ENCODE peak calls at places on chromosome 11, in six cellular contexts. S is SK-N-SH; F is activated CD8-positive, alpha-beta T cell treated with anti-CD3 and anti-CD28 coated beads for 36 hours; M is lung; X is activated CD8-positive, alpha-beta memory T cell treated with anti-CD3 and anti-CD28 coated beads, Interleukin-2, amount 10 ng/mL, durations not matched to agents 7 days and 5 days; B is Ammon's horn. U is an unnamed sample.

GRCh38 chr11:46247090-46247489 is 30.4 kb upstream of the CREB3L1 start:
- DNase-seq in S (no peak), F (no peak), M (no peak), X (no peak), B (no peak), U (no peak)

GRCh38 chr11:93652161-93652597 is 9.3 kb upstream of the CEP295 start:
- DNase-seq in S (peak), F (no peak), M (peak), X (no peak), B (peak), U (no peak)

GRCh38 chr11:74185695-74186094 is 14.6 kb downstream of the PPME1 start:
- DNase-seq in S (no peak), F (no peak), M (no peak), X (no peak), B (no peak), U (no peak)

GRCh38 chr11:61739966-61740365 is 12.5 kb upstream of the MYRF start:
- DNase-seq in S (no peak), F (no peak), M (no peak), X (no peak), B (no peak), U (no peak)

GRCh38 chr11:121161349-121161917 is 60.4 kb downstream of the TECTA start:
- DNase-seq in S (no peak), F (no peak), M (no peak), X (no peak), B (no peak), U (no peak)

GRCh38 chr11:73995247-73995646 is 12.6 kb upstream of the UCP2 start:
- DNase-seq in S (no peak), F (no peak), M (no peak), X (no peak), B (no peak), U (no peak)

GRCh38 chr11:2933376-2934056 is 4.3 kb upstream of the PHLDA2 start:
- DNase-seq in S (peak), F (peak), M (peak), X (peak), B (peak), U (no peak)

GRCh38 chr11:62857541-62857982 is 18.2 kb upstream of the WDR74 start:
- DNase-seq in S (no peak), F (no peak), M (no peak), X (no peak), B (no peak), U (no peak)

GRCh38 chr11:118439656-118440055 is 3.4 kb downstream of the KMT2A start:
- DNase-seq in S (no peak), F (no peak), M (no peak), X (no peak), B (no peak), U (no peak)

GRCh38 chr11:69000831-69001245 is 12.2 kb downstream of the MRGPRF start:
- DNase-seq in S (peak), F (no peak), M (no peak), X (no peak), B (peak), U (no peak)

GRCh38 chr11:64850979-64851567 is 6.6 kb upstream of the CDC42BPG start:
- DNase-seq in S (no peak), F (peak), M (no peak), X (peak), B (no peak), U (no peak)

GRCh38 chr11:26858098-26858497 is 135.8 kb upstream of the FIBIN start:
- DNase-seq in S (no peak), F (no peak), M (no peak), X (no peak), B (no peak), U (no peak)

GRCh38 chr11:113082501-113082900 is 121.3 kb downstream of the NCAM1 start:
- DNase-seq in S (no peak), F (no peak), M (no peak), X (no peak), B (no peak), U (no peak)

GRCh38 chr11:2109541-2110019 is 29.6 kb downstream of the IGF2 start:
- DNase-seq in S (peak), F (no peak), M (no peak), X (no peak), B (no peak), U (no peak)

GRCh38 chr11:95262994-95263764 is 32.2 kb upstream of the SESN3 start:
- DNase-seq in S (no peak), F (no peak), M (no peak), X (peak), B (no peak), U (no peak)

GRCh38 chr11:133927690-133928627 is 28.8 kb downstream of the IGSF9B start:
- DNase-seq in S (peak), F (peak), M (peak), X (peak), B (peak), U (peak)

GRCh38 chr11:71076525-71077304 is 175.7 kb downstream of the SHANK2 start:
- DNase-seq in S (no peak), F (no peak), M (no peak), X (no peak), B (no peak), U (no peak)

GRCh38 chr11:85118151-85118550 is 509.0 kb downstream of the DLG2 start:
- DNase-seq in S (no peak), F (no peak), M (no peak), X (no peak), B (no peak), U (no peak)

GRCh38 chr11:67277231-67277961 is 11.1 kb downstream of the GRK2 start:
- DNase-seq in S (no peak), F (peak), M (peak), X (peak), B (peak), U (peak)

GRCh38 chr11:134684576-134684975 is 272.5 kb upstream of the B3GAT1 start:
- DNase-seq in S (no peak), F (no peak), M (no peak), X (no peak), B (no peak), U (no peak)

GRCh38 chr11:63719987-63720386 is 38.7 kb downstream of the RTN3 start:
- DNase-seq in S (no peak), F (no peak), M (no peak), X (no peak), B (peak), U (no peak)

GRCh38 chr11:57599381-57599780 is 1.9 kb downstream of the SERPING1 start:
- DNase-seq in S (no peak), F (no peak), M (no peak), X (no peak), B (no peak), U (no peak)

GRCh38 chr11:113457784-113458183 is 17.4 kb downstream of the DRD2 start:
- DNase-seq in S (peak), F (no peak), M (no peak), X (no peak), B (no peak), U (no peak)

GRCh38 chr11:62974848-62975522 is 9.8 kb downstream of the SLC22A6 start:
- DNase-seq in S (peak), F (peak), M (no peak), X (no peak), B (no peak), U (peak)

GRCh38 chr11:46290598-46291309 is 13.3 kb downstream of the CREB3L1 start:
- DNase-seq in S (peak), F (no peak), M (peak), X (no peak), B (no peak), U (peak)

GRCh38 chr11:69823641-69824285 is 4.5 kb upstream of the FGF3 start:
- DNase-seq in S (no peak), F (no peak), M (no peak), X (no peak), B (no peak), U (no peak)

GRCh38 chr11:123588863-123589262 is 65.6 kb downstream of the SCN3B start:
- DNase-seq in S (no peak), F (no peak), M (no peak), X (no peak), B (no peak), U (no peak)

GRCh38 chr11:57087966-57088365 is 93.8 kb upstream of the LRRC55 start:
- DNase-seq in S (no peak), F (no peak), M (no peak), X (no peak), B (no peak), U (no peak)

GRCh38 chr11:6686006-6686405 is 2.9 kb upstream of the MRPL17 start:
- DNase-seq in S (no peak), F (no peak), M (no peak), X (no peak), B (no peak), U (no peak)

GRCh38 chr11:60761436-60762190 is 4.9 kb downstream of the MS4A15 start:
- DNase-seq in S (no peak), F (no peak), M (no peak), X (no peak), B (no peak), U (no peak)

GRCh38 chr11:35367491-35367890 is 51.9 kb downstream of the SLC1A2 start:
- DNase-seq in S (no peak), F (no peak), M (no peak), X (no peak), B (no peak), U (no peak)

GRCh38 chr11:75814369-75814685 is 683 bp upstream of the UVRAG start:
- DNase-seq in S (no peak), F (no peak), M (no peak), X (no peak), B (no peak), U (peak)

GRCh38 chr11:62882428-62882742 is 1.7 kb downstream of the SLC3A2 start:
- DNase-seq in S (no peak), F (peak), M (no peak), X (no peak), B (no peak), U (no peak)

GRCh38 chr11:102762414-102762813 is 18.0 kb downstream of the MMP10 start:
- DNase-seq in S (no peak), F (no peak), M (no peak), X (no peak), B (no peak), U (no peak)

GRCh38 chr11:16917941-16918340 is 96.3 kb downstream of the PLEKHA7 start:
- DNase-seq in S (no peak), F (no peak), M (no peak), X (no peak), B (no peak), U (no peak)

GRCh38 chr11:443542-444199 is 1.9 kb upstream of the ANO9 start:
- DNase-seq in S (no peak), F (no peak), M (no peak), X (no peak), B (no peak), U (no peak)